ENCODE peak calls at places on chromosome 2, in six cellular contexts. K is mesenchymal stem cell; R is central memory CD4-positive, alpha-beta T cell; Q is GM04504; E is posterior vena cava; W is NCI-H1048. X is an unnamed sample.

GRCh38 chr2:43169987-43170732 is 56.2 kb downstream of the ZFP36L2 start:
- DNase-seq in K (no peak), R (peak), Q (no peak), E (no peak), W (no peak), X (peak)

GRCh38 chr2:121135168-121135853 is 149.7 kb downstream of the TFCP2L1 start:
- DNase-seq in K (no peak), R (no peak), Q (no peak), E (no peak), W (no peak), X (no peak)

GRCh38 chr2:182744490-182744889 is 28.4 kb downstream of the DNAJC10 start:
- DNase-seq in K (no peak), R (no peak), Q (no peak), E (no peak), W (no peak), X (no peak)

GRCh38 chr2:74560591-74560990 is 6.1 kb downstream of the DOK1 start:
- DNase-seq in K (no peak), R (no peak), Q (no peak), E (no peak), W (no peak), X (no peak)

GRCh38 chr2:197168705-197169104 is 141.9 kb downstream of the ANKRD44 start:
- DNase-seq in K (peak), R (peak), Q (no peak), E (peak), W (no peak), X (peak)

GRCh38 chr2:12727641-12728040 is 10.9 kb downstream of the TRIB2 start:
- DNase-seq in K (no peak), R (no peak), Q (no peak), E (peak), W (no peak), X (no peak)

GRCh38 chr2:196566969-196567666 is 72.4 kb upstream of the CCDC150 start:
- DNase-seq in K (no peak), R (no peak), Q (no peak), E (no peak), W (no peak), X (no peak)

GRCh38 chr2:218063541-218064295 is 5.3 kb upstream of the RUFY4 start:
- DNase-seq in K (no peak), R (no peak), Q (no peak), E (no peak), W (no peak), X (no peak)

GRCh38 chr2:141455211-141455826 is 675.5 kb downstream of the LRP1B start:
- DNase-seq in K (no peak), R (no peak), Q (no peak), E (no peak), W (no peak), X (no peak)

GRCh38 chr2:215920244-215921100 is 92.9 kb downstream of the MREG start:
- DNase-seq in K (peak), R (peak), Q (peak), E (peak), W (peak), X (peak)